ENCODE peak calls at places on chromosome 17, in ten cellular contexts. Y is endothelial cell of umbilical vein, Q is stomach, Z is GM12878, R is sigmoid colon, E is transverse colon, X is K562, K is HepG2, I is prostate gland, W is GM12891. U is an unnamed sample.
A peak's percentile ranks its signal among the peaks of the same experiment; 100 is the strongest.

GRCh38 chr17:17859909-17860760 is 23.3 kb upstream of the SREBF1 start:
- DNase-seq in Y (peak; percentile 59), Q (peak; percentile 81), Z (no peak), R (peak; percentile 82), E (peak; percentile 68), X (peak; percentile 65), K (peak; percentile 57), I (peak; percentile 72), W (peak; percentile 79), U (peak; percentile 90)

GRCh38 chr17:13393841-13394710 is 207.7 kb downstream of the HS3ST3A1 start:
- DNase-seq in Y (no peak), Q (no peak), Z (no peak), R (no peak), E (no peak), X (peak; percentile 6), K (no peak), I (no peak), W (no peak), U (no peak)

GRCh38 chr17:49021095-49021767 is 24.0 kb downstream of the IGF2BP1 start:
- DNase-seq in Y (peak; percentile 13), Q (no peak), Z (no peak), R (no peak), E (no peak), X (peak; percentile 29), K (peak; percentile 72), I (no peak), W (no peak), U (no peak)

GRCh38 chr17:49168706-49169105 is 36.1 kb downstream of the B4GALNT2 start:
- DNase-seq in Y (no peak), Q (no peak), Z (no peak), R (no peak), E (no peak), X (no peak), K (no peak), I (no peak), W (no peak), U (no peak)

GRCh38 chr17:43015579-43015978 is 6.6 kb downstream of the VAT1 start:
- DNase-seq in Y (peak; percentile 44), Q (no peak), Z (no peak), R (peak; percentile 80), E (no peak), X (no peak), K (no peak), I (no peak), W (no peak), U (no peak)

GRCh38 chr17:45223541-45224528 is 2.1 kb downstream of the FMNL1 start:
- DNase-seq in Y (no peak), Q (no peak), Z (no peak), R (no peak), E (no peak), X (no peak), K (no peak), I (no peak), W (no peak), U (peak; percentile 24)

GRCh38 chr17:48014603-48015037 is 23.0 kb downstream of the COPZ2 start:
- DNase-seq in Y (no peak), Q (no peak), Z (no peak), R (no peak), E (no peak), X (peak; percentile 59), K (no peak), I (no peak), W (no peak), U (no peak)

GRCh38 chr17:4003131-4003500 is 38.9 kb upstream of the ATP2A3 start:
- DNase-seq in Y (no peak), Q (no peak), Z (no peak), R (peak; percentile 61), E (no peak), X (no peak), K (no peak), I (no peak), W (no peak), U (no peak)

GRCh38 chr17:9669551-9670008 is 24.3 kb downstream of the USP43 start:
- DNase-seq in Y (no peak), Q (peak; percentile 29), Z (no peak), R (no peak), E (no peak), X (no peak), K (no peak), I (peak; percentile 57), W (no peak), U (no peak)

GRCh38 chr17:76986318-76986717 is 118.1 kb downstream of the MGAT5B start:
- DNase-seq in Y (no peak), Q (no peak), Z (no peak), R (peak; percentile 69), E (no peak), X (no peak), K (no peak), I (no peak), W (no peak), U (no peak)

GRCh38 chr17:79476074-79476473 is 134.8 kb downstream of the RBFOX3 start:
- DNase-seq in Y (no peak), Q (no peak), Z (no peak), R (no peak), E (no peak), X (peak; percentile 11), K (no peak), I (no peak), W (no peak), U (no peak)

GRCh38 chr17:58089111-58089510 is 5.9 kb downstream of the DYNLL2 start:
- DNase-seq in Y (no peak), Q (no peak), Z (no peak), R (no peak), E (no peak), X (no peak), K (no peak), I (no peak), W (no peak), U (no peak)

GRCh38 chr17:58092797-58093385 is 9.7 kb downstream of the DYNLL2 start:
- DNase-seq in Y (no peak), Q (no peak), Z (no peak), R (no peak), E (no peak), X (no peak), K (no peak), I (no peak), W (no peak), U (no peak)

GRCh38 chr17:58088624-58089023 is 5.4 kb downstream of the DYNLL2 start:
- DNase-seq in Y (no peak), Q (no peak), Z (no peak), R (no peak), E (no peak), X (no peak), K (no peak), I (no peak), W (no peak), U (no peak)

GRCh38 chr17:58092101-58092796 is 9.0 kb downstream of the DYNLL2 start:
- DNase-seq in Y (no peak), Q (no peak), Z (no peak), R (no peak), E (no peak), X (no peak), K (no peak), I (no peak), W (no peak), U (no peak)

GRCh38 chr17:58091024-58091567 is 7.9 kb downstream of the DYNLL2 start:
- DNase-seq in Y (no peak), Q (no peak), Z (no peak), R (no peak), E (no peak), X (no peak), K (no peak), I (no peak), W (no peak), U (no peak)
- TF ChIP-seq POLR2AphosphoS5 in Y (no peak), Q (no peak), Z (peak; percentile 65), R (no peak), E (no peak), X (no peak), K (no peak), I (no peak), W (no peak), U (no peak)

GRCh38 chr17:40818733-40819527 is 3.5 kb downstream of the KRT10 start:
- DNase-seq in Y (peak; percentile 77), Q (peak; percentile 83), Z (no peak), R (peak; percentile 86), E (peak; percentile 84), X (peak; percentile 89), K (peak; percentile 68), I (peak; percentile 62), W (peak; percentile 57), U (peak; percentile 41)
- TF ChIP-seq POLR2A in Y (peak; percentile 48), Q (no peak), Z (peak; percentile 85), R (no peak), E (no peak), X (peak; percentile 85), K (peak; percentile 76), I (peak; percentile 49), W (peak; percentile 58), U (no peak)

GRCh38 chr17:57589151-57590034 is 155.7 kb downstream of the CCDC182 start:
- DNase-seq in Y (no peak), Q (no peak), Z (no peak), R (no peak), E (no peak), X (no peak), K (no peak), I (no peak), W (no peak), U (no peak)
- TF ChIP-seq POLR2AphosphoS5 in Y (no peak), Q (no peak), Z (no peak), R (no peak), E (no peak), X (no peak), K (no peak), I (no peak), W (no peak), U (no peak)

GRCh38 chr17:7686221-7687071 is 844 bp downstream of the TP53 start:
- DNase-seq in Y (peak; percentile 92), Q (peak; percentile 76), Z (peak; percentile 86), R (peak; percentile 88), E (peak; percentile 80), X (peak; percentile 85), K (peak; percentile 77), I (peak; percentile 66), W (no peak), U (peak; percentile 47)
- TF ChIP-seq POLR2A in Y (peak; percentile 89), Q (no peak), Z (peak; percentile 89), R (peak; percentile 93), E (peak; percentile 92), X (no peak), K (peak; percentile 87), I (peak; percentile 85), W (peak; percentile 98), U (peak; percentile 96)

DNA sequence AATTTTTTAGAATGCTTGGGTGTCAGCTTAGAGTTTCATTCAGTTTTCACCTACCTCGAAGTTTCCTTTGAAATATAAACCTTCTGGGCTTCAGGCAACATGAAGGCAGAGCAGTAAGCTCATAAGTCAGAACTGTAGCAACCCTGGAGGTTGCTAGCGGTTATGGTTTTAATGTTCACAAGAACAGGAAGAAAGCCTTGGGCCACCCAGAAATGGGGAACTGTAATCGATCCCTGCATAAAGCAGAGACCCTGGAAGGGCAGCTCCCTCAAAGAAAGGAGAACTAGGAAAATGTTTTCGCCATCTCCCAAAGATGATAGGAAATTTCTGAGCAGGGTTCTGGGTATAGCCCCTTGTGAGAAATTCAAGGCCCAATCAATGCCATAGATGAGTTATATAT is 47.9 kb upstream of the RASL10B start:
- DNase-seq in Y (no peak), Q (no peak), Z (no peak), R (no peak), E (no peak), X (no peak), K (no peak), I (no peak), W (no peak), U (no peak)
- TF ChIP-seq POLR2AphosphoS5 in Y (no peak), Q (no peak), Z (no peak), R (no peak), E (no peak), X (no peak), K (no peak), I (no peak), W (no peak), U (no peak)

U was measured in GM12892.